ENCODE peak calls at places on chromosomes 3 and 15, in four cellular contexts. P, K, U and H are unnamed samples.
A peak's percentile ranks its signal among the peaks of the same experiment; 100 is the strongest.

GRCh38 chr3:163916596-163917560 is 1161.4 kb downstream of the SI start:
- DNase-seq in U (no peak), P (peak; percentile 41), K (no peak), H (no peak)

GRCh38 chr3:172868565-172869172 is 118.1 kb downstream of the ECT2 start:
- DNase-seq in U (no peak), P (no peak), K (no peak), H (no peak)

GRCh38 chr15:87863152-87863551 is 393.4 kb downstream of the NTRK3 start:
- DNase-seq in U (no peak), K (no peak), P (no peak), H (no peak)

GRCh38 chr3:72008226-72008996 is 223.5 kb upstream of the PROK2 start:
- DNase-seq in P (no peak), K (peak; percentile 53), U (no peak), H (no peak)

GRCh38 chr3:176005564-176005963 is 1146.4 kb downstream of the NAALADL2 start:
- DNase-seq in U (no peak), P (no peak), K (no peak), H (no peak)

GRCh38 chr3:73955671-73956070 is 330.9 kb upstream of the PDZRN3 start:
- DNase-seq in P (no peak), U (no peak), K (no peak), H (no peak)

GRCh38 chr3:167750273-167750971 is 14.9 kb downstream of the SERPINI1 start:
- DNase-seq in U (no peak), P (no peak), K (no peak), H (no peak)

GRCh38 chr3:99856437-99857220 is 39.0 kb downstream of the CMSS1 start:
- DNase-seq in K (no peak), P (no peak), U (no peak), H (no peak)

GRCh38 chr15:79769081-79769481 is 127.7 kb downstream of the MTHFS start:
- DNase-seq in K (no peak), P (peak; percentile 15), U (no peak), H (no peak)

GRCh38 chr15:88908697-88909621 is 4.2 kb downstream of the MFGE8 start:
- DNase-seq in P (no peak), U (peak; percentile 57), K (no peak), H (no peak)

GRCh38 chr3:117628896-117629295 is 919.3 kb downstream of the TUSC7 start:
- DNase-seq in K (peak; percentile 51), P (no peak), U (peak; percentile 78), H (peak; percentile 54)

GRCh38 chr15:31360158-31360561 is 33.5 kb downstream of the KLF13 start:
- DNase-seq in U (no peak), P (no peak), K (no peak), H (no peak)

GRCh38 chr15:57510647-57511046 is 81.1 kb upstream of the MYZAP start:
- DNase-seq in P (no peak), K (no peak), U (peak; percentile 89), H (no peak)

GRCh38 chr3:40226636-40227035 is 82.9 kb upstream of the EIF1B start:
- DNase-seq in P (no peak), K (no peak), U (no peak), H (no peak)

GRCh38 chr15:36926422-36926815 is 173.9 kb downstream of the MEIS2 start:
- DNase-seq in U (no peak), P (no peak), K (no peak), H (no peak)

GRCh38 chr15:87207945-87208580 is 1048.5 kb downstream of the NTRK3 start:
- DNase-seq in P (peak; percentile 10), K (no peak), U (peak; percentile 86), H (no peak)

GRCh38 chr3:195282982-195283381 is 12.0 kb upstream of the XXYLT1 start:
- DNase-seq in U (no peak), P (no peak), K (no peak), H (no peak)
- H3K36me3 ChIP-seq in U (peaks cover 17% of the 10 kb centered on the region), P (no peaks in the 10 kb centered on the region), K (no peaks in the 10 kb centered on the region), H (no peaks in the 10 kb centered on the region)

GRCh38 chr15:66503780-66504562 is 684 bp downstream of the RPL4 start:
- DNase-seq in P (no peak), U (no peak), K (no peak), H (no peak)

GRCh38 chr15:66505430-66505811 is 295 bp downstream of the ZWILCH start:
- DNase-seq in P (no peak), U (peak; percentile 55), K (no peak), H (no peak)

GRCh38 chr15:66505818-66506217 is 692 bp downstream of the ZWILCH start:
- DNase-seq in K (no peak), U (no peak), P (no peak), H (no peak)

GRCh38 chr15:66502491-66502890 is 2.2 kb downstream of the RPL4 start:
- DNase-seq in P (no peak), K (no peak), U (no peak), H (no peak)

GRCh38 chr15:66504563-66505429 is at the start of the genes RPL4 and ZWILCH:
- DNase-seq in P (peak; percentile 63), K (peak; percentile 81), U (peak; percentile 85), H (peak; percentile 53)
- TF ChIP-seq CTCF in P (no peak), K (no peak), U (no peak), H (peak; percentile 31)

GRCh38 chr15:42163947-42164550 is 7.6 kb upstream of the PLA2G4F start:
- DNase-seq in P (no peak), U (no peak), K (no peak), H (no peak)
- H3K36me3 ChIP-seq in P (peaks cover 70% of the 10 kb centered on the region), U (peaks cover 76% of the 10 kb centered on the region), K (no peaks in the 10 kb centered on the region), H (peaks cover 3% of the 10 kb centered on the region)

GRCh38 chr3:130699765-130700164 is 46.9 kb downstream of the PIK3R4 start:
- DNase-seq in U (no peak), K (no peak), P (no peak), H (no peak)
- TF ChIP-seq CTCF in U (peak; percentile 16), K (peak; percentile 16), P (no peak), H (no peak)

GRCh38 chr15:99718421-99718820 is 14.8 kb downstream of the LYSMD4 start:
- DNase-seq in P (no peak), K (no peak), U (no peak), H (no peak)
- H3K36me3 ChIP-seq in P (peaks cover 12% of the 10 kb centered on the region), K (no peaks in the 10 kb centered on the region), U (peaks cover 11% of the 10 kb centered on the region), H (no peaks in the 10 kb centered on the region)

GRCh38 chr3:60182697-60183096 is 1068.6 kb downstream of the FHIT start:
- DNase-seq in K (no peak), U (no peak), P (no peak), H (no peak)
- TF ChIP-seq CTCF in K (no peak), U (no peak), P (no peak), H (no peak)

GRCh38 chr3:52614689-52615088 is 71.0 kb downstream of the PBRM1 start:
- DNase-seq in U (peak; percentile 19), P (no peak), K (no peak), H (no peak)
- H3K36me3 ChIP-seq in U (peaks cover 33% of the 10 kb centered on the region), P (peaks cover 76% of the 10 kb centered on the region), K (no peaks in the 10 kb centered on the region), H (peaks cover 92% of the 10 kb centered on the region)

DNA sequence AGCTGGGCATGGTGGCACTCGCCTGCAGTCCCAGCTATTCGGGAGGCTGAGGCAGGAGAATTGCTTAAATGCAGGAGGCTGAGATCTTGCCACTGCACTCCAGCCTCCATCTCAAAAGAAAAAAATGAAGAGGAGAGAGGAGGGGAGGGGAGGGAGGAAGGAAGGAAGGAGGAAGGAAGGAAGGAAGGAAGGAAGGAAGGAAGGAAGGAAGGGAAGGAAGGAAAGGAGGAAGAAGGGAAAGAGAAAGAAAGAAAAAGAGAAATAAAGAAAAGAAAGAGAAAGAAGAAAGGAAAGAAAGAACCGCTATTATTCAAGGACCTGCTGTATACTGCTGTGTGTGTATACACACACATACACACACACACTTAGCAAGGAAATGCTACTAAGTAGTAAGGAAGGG is 35.6 kb upstream of the DYNC1LI1 start:
- DNase-seq in P (no peak), K (no peak), U (no peak), H (no peak)
- TF ChIP-seq CTCF in P (no peak), K (no peak), U (no peak), H (no peak)

DNA sequence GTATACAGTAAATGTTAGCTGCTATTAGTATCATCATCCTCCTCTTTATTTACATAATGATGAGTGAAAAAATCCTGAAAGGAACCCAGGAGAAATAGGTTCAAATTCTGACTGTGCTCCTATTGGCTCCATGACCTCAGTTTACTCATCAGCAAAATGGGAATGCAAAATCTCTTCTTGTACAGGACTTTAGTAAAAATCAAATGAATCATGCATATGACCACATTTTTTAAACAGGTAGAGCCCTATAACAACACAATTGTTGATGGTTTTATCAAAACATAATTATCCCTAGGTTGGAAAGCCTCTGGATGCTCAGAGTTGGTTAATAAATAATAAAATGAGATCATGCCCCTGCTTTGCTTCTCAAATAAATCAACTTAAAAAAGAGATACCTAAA is 16.0 kb upstream of the NR2F2 start:
- DNase-seq in P (no peak), U (no peak), K (no peak), H (no peak)
- H3K36me3 ChIP-seq in P (no peaks in the 10 kb centered on the region), U (peaks cover 2% of the 10 kb centered on the region), K (no peaks in the 10 kb centered on the region), H (no peaks in the 10 kb centered on the region)

DNA sequence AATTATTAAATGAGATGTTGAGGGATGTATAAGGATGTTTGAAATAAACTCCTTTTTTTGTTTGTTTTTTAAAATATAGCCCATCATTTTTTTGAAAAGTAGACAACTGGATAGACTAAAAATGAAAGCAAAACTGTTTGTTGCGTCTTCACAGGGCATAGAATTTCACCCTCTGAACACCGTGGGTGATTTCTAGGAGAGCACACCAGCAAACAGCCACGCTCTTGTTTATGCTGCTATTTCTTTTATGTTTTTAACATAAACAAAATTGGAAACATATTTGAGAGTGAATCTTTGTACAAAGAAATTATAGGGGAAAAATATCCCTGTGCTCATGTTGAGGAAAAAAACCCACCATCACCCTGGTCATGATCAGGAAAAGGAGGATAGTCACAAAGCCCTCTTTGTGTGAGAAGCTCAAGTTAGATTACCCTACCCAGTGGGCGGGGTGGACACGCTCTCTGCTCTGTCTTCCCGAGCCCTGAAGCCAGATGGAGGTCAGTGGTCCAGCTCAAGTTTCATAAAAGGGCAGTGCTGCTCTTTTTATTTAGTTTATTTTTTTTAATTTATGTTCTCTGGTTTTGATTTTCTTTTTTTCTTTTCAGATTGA is 313.3 kb downstream of the SATB1 start:
- DNase-seq in P (peak; percentile 73), U (no peak), K (no peak), H (no peak)
- TF ChIP-seq CTCF in P (no peak), U (no peak), K (no peak), H (no peak)